ENCODE peak calls at places on chromosomes 6 and 20, in seven cellular contexts. J is astrocyte; Z is CD4-positive, alpha-beta T cell; X is RWPE1; E is fibroblast of villous mesenchyme; L is neural progenitor cell; P is heart right ventricle. O is an unnamed sample.

GRCh38 chr20:25272223-25273000 is 24.5 kb downstream of the PYGB start:
- DNase-seq in J (no peak), Z (no peak), X (no peak), E (no peak), L (no peak), P (no peak), O (no peak)

GRCh38 chr6:30323806-30324205 is 2.9 kb upstream of the TRIM39 start:
- DNase-seq in J (no peak), Z (no peak), X (peak; percentile 32), E (no peak), L (no peak), P (no peak), O (no peak)

GRCh38 chr6:165178056-165178455 is 131.3 kb downstream of the C6orf118 start:
- DNase-seq in J (peak; percentile 45), Z (no peak), X (peak; percentile 70), E (no peak), L (no peak), P (no peak), O (no peak)

GRCh38 chr20:5445611-5446010 is 128.9 kb upstream of the PROKR2 start:
- DNase-seq in J (no peak), Z (no peak), X (no peak), E (no peak), L (no peak), P (no peak), O (peak; percentile 59)

GRCh38 chr6:154705471-154706113 is 27.6 kb upstream of the SCAF8 start:
- DNase-seq in J (no peak), Z (no peak), X (no peak), E (peak; percentile 34), L (peak; percentile 10), P (no peak), O (peak; percentile 48)

GRCh38 chr20:20664795-20665194 is 47.6 kb downstream of the RALGAPA2 start:
- DNase-seq in J (no peak), Z (no peak), X (peak; percentile 27), E (peak; percentile 11), L (peak; percentile 53), P (no peak), O (no peak)

GRCh38 chr20:62031462-62032092 is 34.1 kb downstream of the TAF4 start:
- DNase-seq in J (no peak), Z (no peak), X (no peak), E (no peak), L (no peak), P (peak; percentile 4), O (no peak)

GRCh38 chr20:63124092-63124781 is 91.7 kb downstream of the YTHDF1 start:
- DNase-seq in J (peak; percentile 24), Z (no peak), X (peak; percentile 86), E (no peak), L (no peak), P (peak; percentile 4), O (peak; percentile 35)

GRCh38 chr6:100457251-100457990 is 7.3 kb downstream of the SIM1 start:
- DNase-seq in J (no peak), Z (no peak), X (no peak), E (no peak), L (peak; percentile 60), P (no peak), O (peak; percentile 81)

GRCh38 chr20:59363094-59363493 is 62.7 kb downstream of the EDN3 start:
- DNase-seq in J (no peak), Z (no peak), X (no peak), E (no peak), L (peak; percentile 67), P (no peak), O (no peak)

GRCh38 chr20:59356662-59357061 is 56.3 kb downstream of the EDN3 start:
- DNase-seq in J (no peak), Z (no peak), X (no peak), E (no peak), L (no peak), P (no peak), O (no peak)

GRCh38 chr20:59359908-59360307 is 59.5 kb downstream of the EDN3 start:
- DNase-seq in J (no peak), Z (no peak), X (no peak), E (no peak), L (no peak), P (no peak), O (no peak)

GRCh38 chr20:59364611-59365010 is 64.2 kb downstream of the EDN3 start:
- DNase-seq in J (no peak), Z (no peak), X (no peak), E (no peak), L (no peak), P (no peak), O (no peak)

DNA sequence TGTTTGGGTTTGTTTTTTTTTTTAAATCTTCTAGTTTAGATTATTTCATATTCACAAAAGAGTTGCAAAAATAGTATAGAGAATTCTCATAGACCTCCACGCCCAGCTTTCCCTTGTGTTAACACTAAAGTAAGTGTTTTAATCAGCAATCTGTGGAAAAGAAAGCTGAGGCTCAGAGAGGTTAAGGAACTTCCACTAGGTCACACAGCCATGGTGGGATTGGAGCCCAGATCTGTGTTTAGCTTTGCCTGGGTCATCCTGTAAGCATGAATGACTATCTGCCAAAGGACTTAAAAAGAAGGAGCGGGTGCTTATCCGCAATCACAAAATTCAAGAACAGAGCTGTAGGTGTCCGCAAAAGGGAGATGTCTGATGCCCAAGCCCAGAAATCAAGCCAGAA is 60.5 kb downstream of the EDN3 start:
- DNase-seq in J (no peak), Z (no peak), X (no peak), E (no peak), L (no peak), P (no peak), O (no peak)
- TF ChIP-seq CTCF in J (no peak), Z (no peak), X (no peak), E (no peak), L (no peak), P (no peak), O (no peak)

GRCh38 chr6:32147401-32148132 is 4.2 kb downstream of the PRRT1 start:
- DNase-seq in J (no peak), Z (no peak), X (no peak), E (no peak), L (no peak), P (no peak), O (no peak)

GRCh38 chr6:32149577-32149845 is 2.2 kb downstream of the PRRT1 start:
- DNase-seq in J (no peak), Z (no peak), X (no peak), E (no peak), L (no peak), P (no peak), O (no peak)

GRCh38 chr6:32149932-32150920 is 1.5 kb downstream of the PRRT1 start:
- DNase-seq in J (no peak), Z (no peak), X (no peak), E (no peak), L (peak; percentile 47), P (no peak), O (peak; percentile 82)

GRCh38 chr6:32148289-32148688 is 3.5 kb downstream of the PRRT1 start:
- DNase-seq in J (no peak), Z (no peak), X (no peak), E (no peak), L (peak; percentile 53), P (no peak), O (peak; percentile 71)

DNA sequence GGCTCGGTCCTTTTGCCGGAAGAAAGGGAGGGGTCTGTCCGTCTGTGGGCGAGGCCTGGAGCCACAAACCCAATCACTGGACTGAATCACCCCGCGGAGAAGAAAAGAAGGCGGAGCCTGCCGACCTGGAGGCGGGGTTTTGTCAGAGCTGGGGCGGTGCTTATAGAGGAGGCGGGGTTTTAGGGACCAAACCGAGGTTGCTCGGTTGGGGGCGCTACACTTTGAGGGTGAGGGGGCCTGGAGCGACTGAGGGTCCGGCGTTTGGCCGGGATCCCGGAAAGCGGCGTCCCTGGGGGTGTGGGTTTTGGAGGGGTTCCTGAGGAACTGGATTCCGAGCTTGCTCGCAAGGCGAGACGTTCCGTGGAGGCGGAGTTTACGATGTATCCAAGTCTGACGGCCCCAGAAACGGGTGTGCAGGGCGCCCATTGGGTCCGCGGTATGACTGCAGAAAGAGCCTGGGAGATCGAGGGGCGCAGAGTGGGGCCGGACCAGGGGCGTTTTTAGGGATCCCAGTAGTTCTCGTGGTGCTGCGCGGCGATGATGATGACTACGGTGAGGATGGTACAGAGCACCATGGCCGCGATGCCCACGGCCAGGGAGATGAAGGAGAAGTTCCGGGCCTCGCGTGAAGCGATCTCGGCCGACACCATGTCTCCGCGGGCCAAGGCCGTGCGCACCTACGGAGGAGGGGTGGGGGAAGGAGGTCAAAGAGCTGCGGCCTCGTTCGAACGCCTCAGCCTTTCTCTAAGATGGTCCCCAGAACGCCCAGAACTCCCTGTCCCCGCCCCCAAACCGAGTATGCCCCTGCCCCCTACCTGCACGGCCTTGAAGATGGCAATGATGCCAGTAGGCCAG is 2.8 kb downstream of the PRRT1 start:
- DNase-seq in J (peak; percentile 6), Z (peak; percentile 68), X (peak; percentile 64), E (no peak), L (peak; percentile 70), P (peak; percentile 64), O (peak; percentile 94)
- TF ChIP-seq CTCF in J (no peak), Z (peak; percentile 39), X (peak; percentile 58), E (no peak), L (peak; percentile 39), P (peak; percentile 20), O (no peak)

GRCh38 chr6:158970640-158971291 is 29.2 kb downstream of the RSPH3 start:
- DNase-seq in J (no peak), Z (no peak), X (no peak), E (no peak), L (peak; percentile 26), P (no peak), O (peak; percentile 42)

GRCh38 chr6:158977373-158977772 is 22.6 kb downstream of the RSPH3 start:
- DNase-seq in J (no peak), Z (no peak), X (no peak), E (no peak), L (no peak), P (no peak), O (no peak)

GRCh38 chr6:158969148-158969547 is 30.9 kb downstream of the RSPH3 start:
- DNase-seq in J (no peak), Z (no peak), X (no peak), E (no peak), L (no peak), P (no peak), O (no peak)

DNA sequence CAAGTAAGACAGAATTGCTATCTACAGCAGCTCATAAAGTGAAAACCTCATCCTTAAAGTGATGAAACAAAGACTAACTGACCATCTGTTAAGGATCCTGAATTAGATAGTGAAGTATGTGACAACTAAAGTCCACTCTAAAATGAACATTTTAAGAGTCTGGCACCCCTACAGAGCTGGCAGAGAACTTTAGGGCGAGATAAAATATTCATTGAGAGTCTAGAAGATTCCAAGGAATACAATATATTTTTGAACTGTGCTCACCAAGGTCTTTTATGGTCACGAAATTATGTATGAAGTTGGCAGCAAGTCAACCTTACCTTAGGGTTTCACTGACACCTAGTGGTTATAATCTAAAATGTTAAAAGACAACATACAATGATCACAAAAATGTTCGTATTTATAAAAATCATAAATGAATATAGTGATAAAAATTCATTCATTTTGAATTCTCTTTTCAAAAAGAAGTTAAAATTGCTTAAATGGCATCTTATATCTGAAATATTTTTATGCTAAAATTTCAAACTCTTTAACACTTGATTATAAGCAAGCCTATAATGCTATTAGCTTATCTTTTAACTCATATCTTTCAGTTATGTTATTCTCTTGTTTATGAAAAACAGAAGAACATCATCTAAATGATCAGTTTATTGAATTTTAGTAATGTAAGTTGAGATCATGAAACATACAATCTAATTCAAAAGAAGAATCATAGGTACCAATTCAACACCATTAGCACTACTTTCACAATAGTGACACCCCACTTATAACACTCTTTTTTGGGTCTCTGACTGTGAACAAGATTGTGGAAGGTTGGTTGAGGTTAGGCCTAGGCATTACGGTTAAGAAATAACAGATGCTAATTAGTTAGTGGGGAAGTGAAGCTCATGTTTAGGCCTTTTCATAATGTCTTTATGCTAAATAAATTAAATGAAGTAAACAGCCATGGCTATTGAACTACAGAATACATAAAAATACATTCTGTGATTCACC is 27.5 kb downstream of the RSPH3 start:
- DNase-seq in J (peak; percentile 30), Z (no peak), X (peak; percentile 53), E (peak; percentile 75), L (peak; percentile 35), P (no peak), O (no peak)
- TF ChIP-seq CTCF in J (peak; percentile 35), Z (peak; percentile 88), X (peak; percentile 56), E (peak; percentile 44), L (peak; percentile 73), P (peak; percentile 61), O (peak; percentile 89)

GRCh38 chr6:27495386-27496135 is 22.7 kb upstream of the ZNF184 start:
- DNase-seq in J (peak; percentile 88), Z (no peak), X (no peak), E (peak; percentile 72), L (peak; percentile 81), P (peak; percentile 44), O (peak; percentile 97)
- TF ChIP-seq CTCF in J (peak; percentile 16), Z (no peak), X (no peak), E (peak; percentile 15), L (peak; percentile 34), P (no peak), O (peak; percentile 63)